ENCODE peak calls at places on chromosomes 3 and 15, in six cellular contexts. A is NCI-H2171; X is GM03348; F is SK-N-SH; N is HEK293T; M is CD4-positive, alpha-beta memory T cell. U is an unnamed sample.

GRCh38 chr3:154973851-154974250 is 106.3 kb upstream of the MME start:
- DNase-seq in X (no peak), F (no peak), N (no peak), M (no peak), A (no peak), U (no peak)

GRCh38 chr3:160695906-160696305 is 18.9 kb downstream of the ARL14 start:
- DNase-seq in X (no peak), N (no peak), F (no peak), M (no peak), A (no peak), U (no peak)

GRCh38 chr15:33142708-33143107 is 51.8 kb downstream of the FMN1 start:
- DNase-seq in A (no peak), F (no peak), N (no peak), M (no peak), X (no peak), U (no peak)

GRCh38 chr15:57732526-57733331 is 26.2 kb downstream of the POLR2M start:
- DNase-seq in M (peak), F (peak), A (peak), X (peak), N (peak), U (peak)

GRCh38 chr3:48347500-48347899 is 14.0 kb upstream of the SPINK8 start:
- DNase-seq in A (no peak), F (peak), X (no peak), M (no peak), N (no peak), U (no peak)

GRCh38 chr15:89860446-89860845 is 33.3 kb downstream of the AP3S2 start:
- DNase-seq in F (no peak), A (no peak), M (no peak), X (no peak), N (no peak), U (no peak)

GRCh38 chr3:14640157-14640562 is 11.4 kb upstream of the CCDC174 start:
- DNase-seq in X (peak), F (no peak), M (no peak), A (no peak), N (no peak), U (no peak)

GRCh38 chr3:55675478-55675877 is 188.4 kb upstream of the WNT5A start:
- DNase-seq in N (no peak), M (no peak), A (no peak), X (no peak), F (no peak), U (no peak)

GRCh38 chr3:134211797-134212196 is 38.9 kb downstream of the RYK start:
- DNase-seq in X (peak), M (no peak), N (peak), F (peak), A (peak), U (peak)

GRCh38 chr3:195385526-195385925 is 57.3 kb downstream of the ACAP2 start:
- DNase-seq in A (no peak), F (no peak), M (no peak), N (no peak), X (no peak), U (peak)